ENCODE peak calls at places on chromosome 11, in ten cellular contexts. B, V, J, N, Y, Z, Q, X, D and L are unnamed samples.
A peak's percentile ranks its signal among the peaks of the same experiment; 100 is the strongest.

GRCh38 chr11:88553204-88553603 is 215.7 kb upstream of the CTSC start:
- ATAC-seq in Y (no peak), V (no peak), Q (no peak), D (no peak), Z (no peak), B (peak; percentile 33), N (no peak), J (no peak), X (no peak), L (no peak)

GRCh38 chr11:78708388-78708787 is 133.7 kb upstream of the NARS2 start:
- ATAC-seq in V (peak; percentile 53), J (no peak), N (no peak), D (no peak), Z (no peak), B (no peak), Y (no peak), X (no peak), Q (no peak), L (no peak)

GRCh38 chr11:128731041-128731663 is 37.3 kb downstream of the FLI1 start:
- ATAC-seq in B (no peak), D (no peak), Q (no peak), X (no peak), J (peak; percentile 16), V (no peak), Y (peak; percentile 16), N (peak; percentile 62), Z (no peak), L (peak; percentile 26)

GRCh38 chr11:125960771-125961170 is 14.9 kb downstream of the VSIG10L2 start:
- ATAC-seq in Z (no peak), B (no peak), D (no peak), J (no peak), N (no peak), Q (no peak), Y (no peak), X (no peak), V (peak; percentile 73), L (no peak)

GRCh38 chr11:9876331-9876730 is 212.5 kb downstream of the SWAP70 start:
- ATAC-seq in J (no peak), Q (no peak), X (no peak), D (no peak), N (no peak), B (no peak), Z (no peak), V (no peak), Y (no peak), L (no peak)

GRCh38 chr11:76698321-76699043 is 27.9 kb upstream of the LRRC32 start:
- ATAC-seq in Y (peak; percentile 37), B (no peak), D (peak; percentile 34), V (peak; percentile 81), N (no peak), Z (no peak), J (no peak), X (no peak), Q (no peak), L (no peak)

GRCh38 chr11:126718319-126718718 is 282.3 kb downstream of the KIRREL3 start:
- ATAC-seq in B (no peak), J (no peak), V (no peak), Q (no peak), X (no peak), N (no peak), Y (no peak), D (no peak), Z (no peak), L (no peak)

GRCh38 chr11:66204412-66204811 is 64.0 kb upstream of the RAB1B start:
- ATAC-seq in B (no peak), D (no peak), J (no peak), X (no peak), N (no peak), V (no peak), Y (no peak), Q (no peak), Z (no peak), L (no peak)

GRCh38 chr11:116890193-116890592 is 52.8 kb upstream of the APOA1 start:
- ATAC-seq in B (no peak), Z (peak; percentile 78), J (peak; percentile 73), Y (peak; percentile 93), D (no peak), V (no peak), N (peak; percentile 85), X (no peak), Q (no peak), L (no peak)

GRCh38 chr11:125871391-125872137 is 15.9 kb upstream of the HYLS1 start:
- ATAC-seq in D (peak; percentile 87), N (no peak), V (peak; percentile 79), Q (peak; percentile 46), B (no peak), X (peak; percentile 61), Z (peak; percentile 26), J (peak; percentile 73), Y (no peak), L (no peak)

GRCh38 chr11:11308249-11308648 is 44.8 kb downstream of the CSNK2A3 start:
- ATAC-seq in Y (no peak), N (no peak), J (no peak), V (no peak), Z (no peak), D (no peak), X (no peak), B (no peak), Q (no peak), L (no peak)